ENCODE peak calls at places on chromosomes 11 and 22, in four cellular contexts. R is AG09309; Z is iris pigment epithelial cell; H is activated naive CD8-positive, alpha-beta T cell treated with anti-CD3 and anti-CD28 coated beads for 36 hours. G is an unnamed sample.

GRCh38 chr11:10303558-10304363 is 1.1 kb upstream of the ADM start:
- DNase-seq in H (no peak), Z (peak), R (no peak), G (no peak)

GRCh38 chr11:61516675-61517516 is 8.3 kb downstream of the LRRC10B start:
- DNase-seq in R (no peak), H (peak), Z (no peak), G (no peak)

GRCh38 chr11:93942176-93942575 is 79.0 kb upstream of the HEPHL1 start:
- DNase-seq in Z (no peak), H (no peak), R (no peak), G (no peak)

GRCh38 chr11:64230209-64230984 is at the start of gene DNAJC4:
- DNase-seq in H (peak), R (peak), Z (peak), G (no peak)

GRCh38 chr22:47837703-47838102 is 1075.3 kb downstream of the TBC1D22A start:
- DNase-seq in Z (peak), R (no peak), H (peak), G (no peak)

GRCh38 chr22:24592144-24592845 is 578 bp downstream of the LRRC75B start:
- DNase-seq in H (peak), Z (peak), R (no peak), G (no peak)

GRCh38 chr22:33063611-33064010 is 5.4 kb upstream of the SYN3 start:
- DNase-seq in R (no peak), H (no peak), Z (no peak), G (no peak)

GRCh38 chr22:19503869-19504268 is 20.3 kb downstream of the CLDN5 start:
- DNase-seq in H (no peak), R (no peak), Z (no peak), G (no peak)

GRCh38 chr11:103880968-103881367 is 155.5 kb upstream of the DDI1 start:
- DNase-seq in R (no peak), H (no peak), Z (no peak), G (no peak)